ENCODE peak calls at places on chromosomes 4 and X, in six cellular contexts. S is mucosa of descending colon, I is tibial artery, C is fibroblast of pulmonary artery, K is endothelial cell of umbilical vein, L is left ventricle myocardium inferior. B is an unnamed sample.

GRCh38 chrX:40201486-40201885 is 103.7 kb upstream of the BCOR start:
- DNase-seq in I (no peak), K (no peak), L (no peak), S (no peak), C (no peak), B (no peak)

GRCh38 chr4:4446434-4446833 is 59.5 kb downstream of the NSG1 start:
- DNase-seq in L (no peak), K (no peak), C (no peak), I (no peak), S (no peak), B (no peak)

GRCh38 chrX:154813801-154814200 is 8.5 kb upstream of the MPP1 start:
- DNase-seq in I (no peak), L (no peak), K (no peak), C (no peak), S (no peak), B (no peak)

GRCh38 chrX:7145454-7145853 is 2.1 kb upstream of the STS start:
- DNase-seq in C (no peak), S (no peak), L (no peak), K (peak), I (no peak), B (no peak)

GRCh38 chr4:72489267-72489666 is 79.8 kb downstream of the ADAMTS3 start:
- DNase-seq in S (no peak), I (no peak), L (no peak), K (no peak), C (peak), B (no peak)

GRCh38 chr4:8754634-8755589 is 116.7 kb downstream of the HMX1 start:
- DNase-seq in I (peak), C (no peak), K (no peak), S (peak), L (no peak), B (no peak)

GRCh38 chr4:15598644-15599043 is 56.5 kb downstream of the FBXL5 start:
- DNase-seq in L (no peak), S (no peak), C (no peak), I (no peak), K (no peak), B (no peak)

GRCh38 chrX:68695206-68695845 is 47.9 kb downstream of the STARD8 start:
- DNase-seq in K (no peak), I (no peak), S (no peak), C (no peak), L (no peak), B (no peak)

GRCh38 chr4:1974836-1975235 is 33.9 kb downstream of the NELFA start:
- DNase-seq in C (no peak), L (no peak), S (no peak), I (no peak), K (no peak), B (no peak)

GRCh38 chr4:56843421-56843899 is 22.0 kb upstream of the SPINK2 start:
- DNase-seq in C (peak), S (no peak), I (no peak), L (no peak), K (no peak), B (no peak)

GRCh38 chr4:56187601-56188177 is 199.6 kb downstream of the AASDH start:
- DNase-seq in K (no peak), I (no peak), C (peak), S (no peak), L (no peak), B (no peak)

GRCh38 chrX:153925739-153926593 is at the start of gene ARHGAP4:
- DNase-seq in K (no peak), C (no peak), S (peak), I (no peak), L (no peak), B (peak)

GRCh38 chrX:105263171-105263570 is 42.7 kb upstream of the TEX13A start:
- DNase-seq in L (no peak), I (no peak), C (no peak), S (no peak), K (no peak), B (no peak)

GRCh38 chrX:130330706-130331105 is 9.0 kb upstream of the SLC25A14 start:
- DNase-seq in K (peak), I (no peak), S (peak), C (peak), L (peak), B (peak)

GRCh38 chrX:40174594-40175415 is 77.0 kb upstream of the BCOR start:
- DNase-seq in C (peak), S (peak), L (no peak), K (peak), I (peak), B (peak)

GRCh38 chrX:9390693-9391368 is 74.0 kb upstream of the TBL1X start:
- DNase-seq in I (no peak), K (no peak), S (no peak), L (no peak), C (no peak), B (no peak)

GRCh38 chrX:2500681-2501151 is at the start of the genes DHRSX and ZBED1:
- DNase-seq in L (peak), C (peak), I (no peak), S (peak), K (no peak), B (peak)

GRCh38 chr4:176949022-176949421 is 156.3 kb upstream of the VEGFC start:
- DNase-seq in L (peak), S (no peak), I (no peak), C (peak), K (no peak), B (no peak)

GRCh38 chr4:145618210-145618911 is 824 bp upstream of the MMAA start:
- DNase-seq in S (peak), K (no peak), L (no peak), C (peak), I (no peak), B (peak)

GRCh38 chr4:118033148-118034060 is 882 bp upstream of the NDST3 start:
- DNase-seq in C (peak), L (no peak), K (peak), I (no peak), S (peak), B (no peak)

GRCh38 chrX:29348288-29348687 is 761.0 kb downstream of the IL1RAPL1 start:
- DNase-seq in K (no peak), C (no peak), I (no peak), S (no peak), L (no peak), B (no peak)

GRCh38 chr4:54230479-54231418 is 1.7 kb downstream of the PDGFRA start:
- DNase-seq in S (peak), K (no peak), C (peak), I (peak), L (peak), B (no peak)

GRCh38 chr4:87073570-87074470 is 139.0 kb downstream of the AFF1 start:
- DNase-seq in L (peak), K (no peak), S (peak), C (no peak), I (no peak), B (peak)

GRCh38 chr4:106347167-106347566 is 21.4 kb downstream of the GIMD1 start:
- DNase-seq in C (no peak), L (no peak), I (no peak), K (no peak), S (no peak), B (no peak)

DNA sequence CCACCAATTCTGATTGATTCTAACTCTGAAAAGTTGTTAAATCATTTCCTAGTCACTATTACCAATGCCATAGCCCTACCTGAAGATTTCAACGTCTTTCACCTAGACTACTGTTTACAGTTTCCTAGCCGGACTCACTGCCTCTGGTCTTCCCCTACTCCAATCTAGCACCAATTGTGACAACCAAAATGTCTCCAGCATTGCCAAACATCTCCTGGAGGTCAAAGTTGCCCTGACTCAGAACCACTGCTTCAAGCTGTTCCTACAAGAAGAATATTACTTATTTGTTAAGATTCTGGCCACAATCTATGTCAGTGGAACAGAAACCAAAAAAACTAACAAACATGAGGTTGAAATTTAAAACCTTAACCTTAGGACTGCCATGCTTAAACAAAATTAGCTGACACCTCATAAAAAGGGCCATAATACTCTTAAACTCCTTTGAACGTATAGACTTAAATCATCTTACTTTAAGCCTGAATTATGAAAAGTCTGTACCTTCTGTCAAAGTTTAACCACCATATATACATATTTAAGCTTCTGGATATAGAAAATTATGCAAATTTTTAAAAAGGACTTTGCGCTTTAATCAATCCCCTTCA is 2.1 kb downstream of the PDS5A start:
- DNase-seq in C (peak), S (no peak), K (no peak), I (peak), L (no peak), B (peak)
- H3K4me3 ChIP-seq in C (peak), S (no peak), K (no peak), I (no peak), L (peak), B (peak)

DNA sequence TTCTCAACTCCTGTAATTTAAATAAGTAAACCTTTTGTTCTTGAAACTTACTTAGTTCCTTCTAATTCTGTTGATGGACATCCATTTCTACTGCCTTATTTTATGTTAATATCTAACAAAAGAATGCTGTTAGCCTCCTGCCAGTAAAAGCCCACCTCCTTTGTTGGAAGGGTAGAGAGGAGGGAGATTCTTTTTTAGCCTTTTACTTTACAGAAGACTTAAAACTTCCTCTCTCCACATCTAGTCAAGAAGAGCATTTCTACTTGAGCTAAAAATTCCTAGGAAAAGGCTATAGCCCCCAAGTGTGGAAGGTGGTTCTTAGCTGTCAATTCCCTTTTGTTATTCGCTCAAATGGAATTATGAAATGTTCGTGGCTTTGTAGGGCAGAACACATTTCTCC is 118.7 kb downstream of the ZIC3 start:
- DNase-seq in K (no peak), S (no peak), L (no peak), I (no peak), C (no peak), B (no peak)
- H3K4me3 ChIP-seq in K (no peak), S (no peak), L (no peak), I (no peak), C (no peak), B (no peak)

DNA sequence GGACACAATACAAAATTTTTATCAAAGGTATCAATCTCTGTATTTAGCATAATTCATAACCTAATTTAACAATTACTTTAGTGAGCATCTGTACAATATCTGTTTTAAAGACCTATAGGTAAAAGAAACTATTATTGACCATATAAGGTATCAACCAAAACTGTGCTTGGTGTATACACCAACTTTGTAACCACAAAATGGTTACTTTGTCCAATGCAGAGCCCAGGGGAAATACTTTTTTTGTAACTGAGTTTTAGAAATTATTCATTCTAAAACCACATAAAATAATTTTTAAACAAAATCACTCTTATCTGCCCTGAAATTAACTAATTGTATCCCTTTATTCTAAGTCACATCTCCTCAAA is 5.0 kb downstream of the CXXC4 start:
- DNase-seq in K (no peak), I (no peak), S (no peak), C (no peak), L (no peak), B (no peak)
- H3K4me3 ChIP-seq in K (no peak), I (no peak), S (no peak), C (no peak), L (no peak), B (no peak)

DNA sequence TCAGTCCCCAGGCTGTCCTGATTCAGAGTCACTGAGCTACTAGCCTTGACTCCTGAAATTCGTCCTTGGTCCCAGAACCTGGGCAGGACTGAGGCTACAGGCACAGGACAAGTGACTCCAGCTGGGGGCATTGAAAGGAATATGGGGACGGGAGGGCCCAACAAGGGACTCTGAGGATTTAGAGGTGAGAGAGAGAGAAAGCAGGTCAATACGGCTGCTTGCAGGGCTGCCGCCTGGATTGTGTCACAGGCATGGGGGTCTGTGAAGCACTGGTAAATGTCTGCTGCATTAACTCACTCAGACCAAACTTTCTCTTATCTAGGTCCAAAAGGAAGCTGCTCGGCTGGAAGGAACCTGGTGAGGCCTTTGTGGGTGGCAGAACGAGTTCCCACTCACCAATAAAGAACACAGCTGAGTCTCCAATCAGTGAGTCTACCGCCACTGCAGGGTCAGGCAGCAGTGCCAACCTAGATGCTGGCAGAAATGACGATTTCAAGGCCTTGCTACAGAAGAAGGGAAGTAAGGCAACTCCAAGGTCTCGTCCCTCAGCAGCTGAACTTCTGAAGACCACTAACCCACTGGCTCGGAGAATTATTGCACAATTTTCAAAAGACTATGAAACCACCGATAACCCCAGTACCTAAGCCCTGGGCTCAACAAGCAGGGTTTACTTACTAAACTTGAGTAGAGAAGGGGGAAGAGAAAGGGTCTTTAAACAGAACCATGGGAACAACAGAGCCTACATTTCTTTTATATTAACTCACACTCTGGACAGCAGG is 11.4 kb upstream of the RTL5 start:
- DNase-seq in C (no peak), I (no peak), K (no peak), S (no peak), L (no peak), B (no peak)
- H3K4me3 ChIP-seq in C (no peak), I (no peak), K (no peak), S (no peak), L (no peak), B (no peak)

B was measured in Karpas-422.